ENCODE peak calls at places on chromosomes 16 and 17, in nine cellular contexts. R is sigmoid colon, J is right lobe of liver, E is body of pancreas, Z is gastrocnemius medialis, F is Peyer's patch, W is prostate gland, L is transverse colon, H is HepG2. G is an unnamed sample.

GRCh38 chr17:61400058-61400785 is 579 bp downstream of the TBX2 start:
- DNase-seq in R (peak), J (no peak), E (no peak), Z (no peak), F (no peak), W (no peak), L (no peak), H (no peak), G (peak)

GRCh38 chr16:28553776-28554633 is at the start of gene SGF29:
- DNase-seq in R (peak), J (peak), E (peak), Z (peak), F (peak), W (peak), L (peak), H (peak), G (peak)

GRCh38 chr17:65064452-65065019 is 8.0 kb upstream of the GNA13 start:
- DNase-seq in R (peak), J (no peak), E (no peak), Z (no peak), F (no peak), W (peak), L (no peak), H (peak), G (peak)

GRCh38 chr17:40551874-40552768 is 13.2 kb downstream of the CCR7 start:
- DNase-seq in R (peak), J (peak), E (peak), Z (no peak), F (peak), W (no peak), L (peak), H (peak), G (no peak)

GRCh38 chr17:51733166-51733565 is 425.3 kb downstream of the CA10 start:
- DNase-seq in R (no peak), J (no peak), E (no peak), Z (no peak), F (no peak), W (no peak), L (no peak), H (no peak), G (no peak)

GRCh38 chr17:74452027-74452840 is 14.2 kb upstream of the CD300A start:
- DNase-seq in R (no peak), J (no peak), E (peak), Z (no peak), F (no peak), W (no peak), L (no peak), H (no peak), G (no peak)

GRCh38 chr17:33267279-33267790 is 25.8 kb downstream of the ASIC2 start:
- DNase-seq in R (no peak), J (no peak), E (no peak), Z (no peak), F (no peak), W (no peak), L (no peak), H (no peak), G (no peak)

GRCh38 chr17:38749222-38750043 is 1.3 kb upstream of the PCGF2 start:
- DNase-seq in R (peak), J (peak), E (peak), Z (peak), F (peak), W (peak), L (peak), H (peak), G (peak)

GRCh38 chr17:19448341-19449268 is 37.6 kb downstream of the RNF112 start:
- DNase-seq in R (peak), J (no peak), E (peak), Z (no peak), F (no peak), W (peak), L (no peak), H (peak), G (peak)

GRCh38 chr16:67336111-67336510 is 9.5 kb downstream of the LRRC36 start:
- DNase-seq in R (no peak), J (no peak), E (no peak), Z (no peak), F (no peak), W (no peak), L (no peak), H (no peak), G (no peak)

GRCh38 chr16:79069118-79069517 is 531.4 kb downstream of the MAF start:
- DNase-seq in R (no peak), J (no peak), E (no peak), Z (no peak), F (no peak), W (no peak), L (no peak), H (no peak), G (no peak)

GRCh38 chr17:19238167-19238505 is 970 bp downstream of the EPN2 start:
- DNase-seq in R (peak), J (peak), E (peak), Z (no peak), F (no peak), W (peak), L (peak), H (no peak), G (peak)

GRCh38 chr16:55678061-55678935 is 22.5 kb downstream of the SLC6A2 start:
- DNase-seq in R (no peak), J (no peak), E (no peak), Z (no peak), F (no peak), W (no peak), L (no peak), H (no peak), G (no peak)

DNA sequence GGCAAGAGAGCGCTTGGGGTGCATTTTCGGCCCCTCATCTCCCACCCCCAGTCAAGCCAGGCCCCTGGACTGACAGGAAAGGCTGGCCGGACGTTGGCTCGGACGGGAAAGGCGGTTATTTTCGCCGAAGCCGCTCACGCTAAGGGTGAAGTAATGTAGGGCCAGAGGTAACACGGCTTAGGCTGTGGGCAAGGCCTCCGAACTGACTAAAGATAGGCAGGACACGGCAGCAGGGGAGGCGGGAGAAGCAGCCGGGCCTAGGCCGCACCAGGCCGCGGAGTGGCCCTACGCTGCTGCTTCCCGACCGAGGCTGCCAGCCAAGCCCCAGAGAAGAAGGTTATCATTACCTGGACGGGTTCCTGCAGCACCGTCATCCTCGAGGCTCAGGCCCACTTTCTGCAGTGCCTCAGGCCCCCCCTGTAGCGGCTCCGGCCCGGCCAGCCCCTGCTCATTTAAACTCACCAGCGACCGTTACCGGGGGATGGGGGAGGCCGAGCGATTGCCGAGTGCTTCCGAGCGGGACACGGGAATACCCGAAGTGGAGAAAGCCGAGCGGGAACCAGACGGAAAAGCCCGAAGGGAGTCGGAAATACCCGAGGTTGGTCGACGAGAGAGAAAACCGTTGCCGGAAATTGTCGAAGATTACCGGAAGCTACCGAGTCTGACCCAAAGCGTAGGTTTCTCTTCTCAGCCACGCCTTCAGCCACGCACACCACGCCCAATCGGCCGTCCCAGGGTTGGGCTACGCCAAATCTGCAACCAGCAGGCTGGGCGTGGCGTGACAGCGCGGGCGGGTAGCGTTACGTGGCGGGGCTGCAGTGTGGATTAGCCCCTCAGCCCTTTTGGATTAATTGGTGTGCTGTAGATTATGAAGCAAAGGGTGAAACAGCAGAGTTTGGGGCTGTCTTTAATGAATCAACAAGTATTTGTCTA is at the start of gene CDC27:
- DNase-seq in R (peak), J (peak), E (peak), Z (peak), F (peak), W (peak), L (peak), H (peak), G (peak)
- TF ChIP-seq POLR2A in R (peak), J (peak), E (peak), Z (peak), F (peak), W (peak), L (peak), H (peak), G (peak)

DNA sequence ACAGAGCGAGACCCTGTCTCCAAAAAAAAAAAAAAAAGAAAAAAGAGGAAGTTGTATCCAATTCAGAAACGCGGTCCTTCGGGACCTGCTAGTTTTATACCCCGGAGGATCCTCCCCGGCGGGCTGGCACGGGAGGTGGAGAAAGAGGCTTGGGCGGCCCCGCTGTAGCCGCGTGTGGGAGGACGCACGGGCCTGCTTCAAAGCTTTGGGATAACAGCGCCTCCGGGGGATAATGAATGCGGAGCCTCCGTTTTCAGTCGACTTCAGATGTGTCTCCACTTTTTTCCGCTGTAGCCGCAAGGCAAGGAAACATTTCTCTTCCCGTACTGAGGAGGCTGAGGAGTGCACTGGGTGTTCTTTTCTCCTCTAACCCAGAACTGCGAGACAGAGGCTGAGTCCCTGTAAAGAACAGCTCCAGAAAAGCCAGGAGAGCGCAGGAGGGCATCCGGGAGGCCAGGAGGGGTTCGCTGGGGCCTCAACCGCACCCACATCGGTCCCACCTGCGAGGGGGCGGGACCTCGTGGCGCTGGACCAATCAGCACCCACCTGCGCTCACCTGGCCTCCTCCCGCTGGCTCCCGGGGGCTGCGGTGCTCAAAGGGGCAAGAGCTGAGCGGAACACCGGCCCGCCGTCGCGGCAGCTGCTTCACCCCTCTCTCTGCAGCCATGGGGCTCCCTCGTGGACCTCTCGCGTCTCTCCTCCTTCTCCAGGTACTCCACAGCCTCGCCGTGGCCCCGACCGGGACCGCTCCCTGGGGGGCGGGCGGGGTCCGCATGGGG is at the start of gene CDH3:
- DNase-seq in R (no peak), J (no peak), E (peak), Z (no peak), F (no peak), W (peak), L (peak), H (no peak), G (no peak)
- TF ChIP-seq POLR2A in R (no peak), J (no peak), E (no peak), Z (no peak), F (no peak), W (peak), L (no peak), H (no peak), G (no peak)

GRCh38 chr17:58334661-58335060 is 6.1 kb upstream of the TSPOAP1 start:
- DNase-seq in R (peak), J (no peak), E (no peak), Z (no peak), F (no peak), W (no peak), L (no peak), H (no peak), G (no peak)
- TF ChIP-seq POLR2A in R (no peak), J (no peak), E (no peak), Z (no peak), F (no peak), W (no peak), L (no peak), H (no peak), G (no peak)

DNA sequence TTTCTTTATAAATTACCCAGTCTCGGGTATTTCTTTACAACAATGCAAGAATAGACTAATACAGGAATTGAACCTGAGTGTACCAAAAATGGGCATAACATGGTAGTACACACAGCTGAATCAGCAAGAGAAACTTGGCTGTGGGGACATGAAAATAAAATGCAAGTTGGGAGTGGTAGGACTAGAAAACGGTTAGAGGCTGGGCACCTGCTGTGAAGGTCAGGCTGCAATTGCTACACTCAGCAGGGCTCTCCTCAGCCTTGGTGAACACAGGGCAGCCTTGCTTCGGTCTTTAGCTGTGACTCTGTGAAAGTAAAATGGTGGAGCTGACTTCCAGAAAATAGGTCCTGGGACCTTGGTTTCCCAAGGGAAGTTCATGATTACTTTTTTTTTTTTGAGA is 45.6 kb downstream of the CNGB1 start:
- DNase-seq in R (no peak), J (no peak), E (no peak), Z (no peak), F (no peak), W (no peak), L (no peak), H (no peak), G (no peak)
- TF ChIP-seq POLR2A in R (no peak), J (no peak), E (no peak), Z (no peak), F (no peak), W (no peak), L (no peak), H (no peak), G (no peak)

GRCh38 chr17:50146230-50146926 is 4.1 kb downstream of the PPP1R9B start:
- DNase-seq in R (no peak), J (no peak), E (peak), Z (no peak), F (peak), W (no peak), L (no peak), H (no peak), G (no peak)

GRCh38 chr17:50146927-50147640 is 3.4 kb downstream of the PPP1R9B start:
- DNase-seq in R (no peak), J (no peak), E (no peak), Z (no peak), F (peak), W (no peak), L (no peak), H (no peak), G (no peak)

GRCh38 chr17:50144845-50145531 is 5.5 kb downstream of the PPP1R9B start:
- DNase-seq in R (no peak), J (peak), E (peak), Z (no peak), F (no peak), W (no peak), L (no peak), H (no peak), G (no peak)

GRCh38 chr17:50144346-50144745 is 6.1 kb downstream of the PPP1R9B start:
- DNase-seq in R (no peak), J (no peak), E (no peak), Z (no peak), F (no peak), W (no peak), L (no peak), H (no peak), G (no peak)

GRCh38 chr17:50145532-50146229 is 4.8 kb downstream of the PPP1R9B start:
- DNase-seq in R (no peak), J (no peak), E (no peak), Z (no peak), F (no peak), W (no peak), L (no peak), H (no peak), G (no peak)
- TF ChIP-seq POLR2A in R (no peak), J (no peak), E (no peak), Z (no peak), F (no peak), W (no peak), L (no peak), H (no peak), G (no peak)

DNA sequence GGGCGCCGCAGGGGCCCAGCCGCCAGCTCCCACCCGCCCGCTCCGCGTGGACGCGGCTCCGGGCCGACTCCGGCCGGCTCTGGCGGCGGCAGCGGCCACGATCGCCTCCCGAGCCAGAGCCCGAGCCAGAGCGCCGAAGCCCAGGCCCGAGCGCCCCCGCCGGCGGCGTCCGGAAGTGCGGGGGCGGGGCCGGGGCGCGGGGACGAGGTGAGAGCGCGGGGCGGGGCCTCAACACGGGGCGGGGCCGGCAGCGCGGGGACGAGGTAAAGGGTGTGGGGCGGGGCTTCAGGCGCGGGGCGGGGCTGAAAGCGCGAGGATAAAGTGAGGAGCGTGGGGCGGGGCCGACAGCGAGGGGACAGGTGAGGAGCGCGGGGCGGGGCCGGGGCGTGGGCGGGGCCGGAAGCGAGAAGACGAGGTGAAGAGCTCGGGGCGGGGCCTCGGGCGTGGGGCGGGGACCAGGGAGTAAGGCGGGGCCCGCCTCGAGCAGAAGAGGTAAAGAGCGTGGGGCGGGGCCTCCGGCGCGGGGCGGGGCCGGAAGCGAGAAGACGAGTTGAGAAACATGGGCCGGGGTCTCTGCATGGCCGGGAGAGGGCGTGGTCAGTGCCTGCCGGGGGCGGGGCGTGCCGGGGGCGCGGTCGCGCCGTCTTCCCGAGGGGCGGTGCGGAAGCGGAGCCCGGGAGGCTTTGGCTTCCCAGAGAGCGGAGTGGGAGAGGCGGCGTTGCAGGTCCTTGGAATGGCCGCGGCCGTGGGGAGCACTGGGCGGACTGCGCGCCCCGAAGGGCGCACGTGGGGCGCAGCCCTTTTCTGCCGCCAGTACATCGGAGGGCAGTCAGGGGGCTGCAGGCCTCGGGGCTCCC is at the start of gene AXIN1:
- DNase-seq in R (peak), J (peak), E (peak), Z (peak), F (peak), W (peak), L (peak), H (peak), G (peak)
- TF ChIP-seq POLR2A in R (peak), J (peak), E (peak), Z (peak), F (peak), W (peak), L (peak), H (peak), G (peak)

GRCh38 chr16:51624083-51624775 is 473.2 kb upstream of the SALL1 start:
- DNase-seq in R (no peak), J (no peak), E (no peak), Z (no peak), F (no peak), W (no peak), L (no peak), H (no peak), G (no peak)
- TF ChIP-seq POLR2A in R (no peak), J (no peak), E (no peak), Z (no peak), F (no peak), W (no peak), L (no peak), H (no peak), G (no peak)

DNA sequence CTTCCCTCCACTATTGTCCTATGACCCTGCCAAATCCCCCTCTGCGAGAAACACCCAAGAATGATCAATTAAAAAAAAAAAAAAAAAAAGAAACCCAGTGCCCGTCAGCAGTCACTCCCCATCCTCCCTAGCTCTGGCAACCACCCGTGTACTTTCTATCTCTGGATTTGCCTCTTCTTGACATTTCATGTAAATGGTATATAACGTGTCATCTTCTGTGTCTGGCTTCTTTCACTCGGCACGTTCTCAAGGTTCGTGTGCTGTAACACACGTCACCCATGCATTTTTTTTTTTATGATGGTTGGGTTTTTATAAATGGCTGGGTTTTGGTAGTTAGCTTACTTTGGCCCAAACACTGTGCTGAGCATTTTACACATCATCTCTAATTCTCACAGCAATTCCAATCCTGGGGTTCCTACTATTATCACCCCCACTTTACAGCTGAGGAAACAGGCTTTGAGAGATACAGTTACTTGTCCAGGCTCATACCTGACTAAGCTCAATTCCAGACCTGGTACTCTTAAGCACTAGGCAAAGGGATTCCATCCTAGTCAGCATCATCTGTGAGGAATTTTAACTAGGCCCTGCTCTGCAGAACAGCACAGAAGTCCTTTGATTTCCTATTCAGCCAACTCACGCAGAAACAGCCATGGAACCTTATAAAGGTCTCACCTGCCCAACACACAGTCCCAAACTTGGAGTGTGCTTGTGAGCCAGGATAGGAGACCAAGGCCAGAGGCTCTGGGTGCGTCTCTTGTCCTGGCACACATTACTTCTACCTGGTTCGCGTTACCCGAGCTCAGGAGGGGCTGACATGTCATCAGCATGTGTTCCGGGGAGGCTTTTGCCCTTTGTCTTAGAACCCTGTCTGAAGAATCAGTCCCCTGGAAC is 11.7 kb downstream of the NDUFAB1 start:
- DNase-seq in R (no peak), J (no peak), E (no peak), Z (no peak), F (no peak), W (no peak), L (no peak), H (no peak), G (no peak)
- TF ChIP-seq POLR2A in R (no peak), J (no peak), E (no peak), Z (no peak), F (no peak), W (no peak), L (no peak), H (no peak), G (no peak)